ENCODE peak calls at places on chromosomes 6 and 20, in seven cellular contexts. S is PC-3, X is choroid plexus epithelial cell, T is AG09309, H is A549, P is AG08395, K is NCI-H1694 treated with DMSO at 0.1 percent for 48 hours. J is an unnamed sample.

GRCh38 chr20:16555754-16556153 is 17.5 kb downstream of the KIF16B start:
- DNase-seq in K (no peak), X (no peak), S (peak; percentile 26), H (no peak), T (no peak), P (no peak), J (no peak)

GRCh38 chr6:16374796-16375195 is 136.4 kb downstream of the GMPR start:
- DNase-seq in S (no peak), X (no peak), T (no peak), K (no peak), H (no peak), P (no peak), J (no peak)

GRCh38 chr6:30311669-30312068 is 15.1 kb upstream of the TRIM39 start:
- DNase-seq in X (peak; percentile 60), T (no peak), P (no peak), H (no peak), K (no peak), S (no peak), J (no peak)

GRCh38 chr6:6811151-6812002 is 222.9 kb downstream of the LY86 start:
- DNase-seq in T (peak; percentile 11), P (peak; percentile 64), K (no peak), H (peak; percentile 71), X (peak; percentile 46), S (peak; percentile 98), J (no peak)

GRCh38 chr20:8293791-8294190 is 161.7 kb downstream of the PLCB1 start:
- DNase-seq in X (no peak), H (no peak), S (no peak), T (no peak), K (no peak), P (no peak), J (no peak)

GRCh38 chr20:31956556-31957220 is 4.8 kb upstream of the PDRG1 start:
- DNase-seq in S (no peak), K (peak; percentile 81), X (no peak), H (no peak), P (no peak), T (no peak), J (no peak)

GRCh38 chr6:106972500-106972899 is 2.0 kb downstream of the CD24 start:
- DNase-seq in H (peak; percentile 4), P (no peak), S (peak; percentile 19), T (no peak), X (no peak), K (no peak), J (no peak)

GRCh38 chr20:53949319-53949839 is 121.0 kb downstream of the BCAS1 start:
- DNase-seq in X (peak; percentile 82), H (peak; percentile 16), P (peak; percentile 94), K (no peak), S (peak; percentile 98), T (peak; percentile 83), J (no peak)

GRCh38 chr6:40409143-40409542 is 178.0 kb downstream of the LRFN2 start:
- DNase-seq in T (no peak), X (no peak), P (no peak), K (no peak), S (no peak), H (no peak), J (no peak)

GRCh38 chr20:15902493-15902892 is 670.8 kb downstream of the KIF16B start:
- DNase-seq in P (no peak), S (peak; percentile 48), H (peak; percentile 44), K (no peak), T (no peak), X (no peak), J (no peak)

GRCh38 chr6:125789576-125790402 is 971 bp upstream of the NCOA7 start:
- DNase-seq in P (peak; percentile 37), K (peak; percentile 59), X (peak; percentile 74), H (peak; percentile 62), S (no peak), T (no peak), J (peak; percentile 61)

GRCh38 chr6:34425132-34425497 is 754 bp downstream of the RPS10 start:
- DNase-seq in S (no peak), H (no peak), P (no peak), K (no peak), X (peak; percentile 34), T (no peak), J (no peak)

GRCh38 chr20:4829494-4830211 is 107.9 kb downstream of the PRND start:
- DNase-seq in P (no peak), K (no peak), T (no peak), X (no peak), S (no peak), H (no peak), J (no peak)

GRCh38 chr6:17867880-17868279 is 119.6 kb downstream of the KIF13A start:
- DNase-seq in P (peak; percentile 75), H (no peak), X (peak; percentile 81), K (peak; percentile 92), T (no peak), S (peak; percentile 62), J (no peak)

GRCh38 chr6:147297124-147297523 is 92.9 kb downstream of the STXBP5 start:
- DNase-seq in S (no peak), T (no peak), K (no peak), X (no peak), H (no peak), P (no peak), J (no peak)

GRCh38 chr20:21377701-21378100 is 19.6 kb downstream of the NKX2-4 start:
- DNase-seq in K (no peak), S (no peak), X (no peak), H (no peak), P (no peak), T (no peak), J (no peak)

GRCh38 chr6:15980801-15981200 is 148.1 kb upstream of the MYLIP start:
- DNase-seq in K (no peak), H (no peak), S (no peak), T (no peak), P (no peak), X (no peak), J (no peak)

GRCh38 chr6:624979-625378 is 31.9 kb downstream of the HUS1B start:
- DNase-seq in H (peak; percentile 18), K (no peak), X (peak; percentile 70), S (peak; percentile 9), T (no peak), P (peak; percentile 40), J (no peak)

GRCh38 chr6:43052842-43053544 is 658 bp downstream of the CUL7 start:
- DNase-seq in H (peak; percentile 17), X (peak; percentile 52), T (no peak), S (no peak), K (no peak), P (peak; percentile 26), J (no peak)

GRCh38 chr6:43076093-43076927 is at the start of gene PTK7:
- DNase-seq in X (peak; percentile 78), K (peak; percentile 58), T (no peak), H (peak; percentile 28), S (peak; percentile 51), P (peak; percentile 45), J (no peak)

GRCh38 chr6:167420858-167421766 is 96.2 kb downstream of the TTLL2 start:
- DNase-seq in P (no peak), S (no peak), X (no peak), T (no peak), K (no peak), H (peak; percentile 22), J (no peak)

GRCh38 chr20:44171775-44172571 is 15.0 kb downstream of the JPH2 start:
- DNase-seq in X (no peak), P (no peak), K (no peak), H (no peak), S (peak; percentile 92), T (no peak), J (no peak)